ENCODE peak calls at places on chromosomes 12 and 14, in five cellular contexts. D is HFF-Myc, J is pulmonary artery endothelial cell, N is progenitor cell of endocrine pancreas, E is RWPE1. R is an unnamed sample.

GRCh38 chr12:10191865-10192264 is 13.0 kb downstream of the TMEM52B start:
- DNase-seq in N (no peak), J (no peak), D (no peak), E (no peak), R (no peak)

GRCh38 chr12:71726548-71726947 is 28.1 kb upstream of the RAB21 start:
- DNase-seq in J (no peak), E (no peak), D (no peak), N (no peak), R (no peak)

GRCh38 chr12:64679487-64679983 is 69.2 kb downstream of the RASSF3 start:
- DNase-seq in N (no peak), J (peak), D (no peak), E (peak), R (no peak)

GRCh38 chr12:64609543-64610091 is 678 bp upstream of the RASSF3 start:
- DNase-seq in N (no peak), J (no peak), D (no peak), E (peak), R (no peak)

GRCh38 chr12:45388545-45388944 is 172.7 kb downstream of the ANO6 start:
- DNase-seq in N (no peak), E (peak), D (no peak), J (peak), R (peak)

GRCh38 chr12:24928131-24928530 is 20.8 kb downstream of the BCAT1 start:
- DNase-seq in D (no peak), N (no peak), J (no peak), E (no peak), R (no peak)

GRCh38 chr14:22978873-22979671 is 3.3 kb downstream of the AJUBA start:
- DNase-seq in J (no peak), N (no peak), E (peak), D (no peak), R (no peak)

GRCh38 chr12:126953365-126953889 is 1313.5 kb upstream of the TMEM132C start:
- DNase-seq in J (no peak), E (no peak), D (no peak), N (no peak), R (no peak)

GRCh38 chr12:93429852-93430251 is 11.9 kb downstream of the UBE2N start:
- DNase-seq in N (no peak), E (no peak), J (no peak), D (no peak), R (no peak)

GRCh38 chr14:32542507-32542906 is 213.4 kb downstream of the AKAP6 start:
- DNase-seq in N (no peak), J (no peak), E (no peak), D (no peak), R (no peak)

GRCh38 chr12:120677765-120678473 is 9.0 kb upstream of the MLEC start:
- DNase-seq in D (no peak), N (no peak), E (no peak), J (peak), R (no peak)

GRCh38 chr12:47903151-47903611 is 1.6 kb downstream of the VDR start:
- DNase-seq in E (no peak), N (no peak), J (no peak), D (no peak), R (no peak)

GRCh38 chr12:70646850-70647249 is 9.6 kb upstream of the PTPRB start:
- DNase-seq in J (no peak), N (no peak), D (no peak), E (no peak), R (no peak)

GRCh38 chr12:102631274-102631673 is 150.9 kb upstream of the IGF1 start:
- DNase-seq in N (no peak), J (no peak), D (peak), E (peak), R (no peak)

GRCh38 chr12:75784591-75784990 is 247.0 kb downstream of the PHLDA1 start:
- DNase-seq in N (no peak), E (no peak), J (no peak), D (no peak), R (no peak)

GRCh38 chr12:80241576-80242273 is 142.4 kb downstream of the OTOGL start:
- DNase-seq in E (no peak), J (no peak), D (no peak), N (no peak), R (no peak)